ENCODE peak calls at places on chromosomes 2 and 18, in six cellular contexts. One of them, this sample, is unnamed.

GRCh38 chr2:39684495-39684894 is 18.8 kb downstream of the TMEM178A start:
- DNase-seq in cardiac muscle cell: no peak
- DNase-seq in fibroblast of lung: no peak
- DNase-seq in adipocyte: no peak
- DNase-seq in neuronal stem cell: no peak
- DNase-seq in GM12864: no peak
- DNase-seq in this sample: no peak

GRCh38 chr2:177245010-177245422 is 19.5 kb downstream of the NFE2L2 start:
- DNase-seq in GM12864: no peak
- DNase-seq in cardiac muscle cell: peak; percentile 53
- DNase-seq in adipocyte: peak; percentile 86
- DNase-seq in fibroblast of lung: peak; percentile 88
- DNase-seq in neuronal stem cell: no peak
- DNase-seq in this sample: peak; percentile 33

GRCh38 chr2:236177604-236177966 is 9.4 kb upstream of the GBX2 start:
- DNase-seq in GM12864: no peak
- DNase-seq in neuronal stem cell: peak; percentile 59
- DNase-seq in fibroblast of lung: no peak
- DNase-seq in cardiac muscle cell: peak; percentile 51
- DNase-seq in adipocyte: peak; percentile 33
- DNase-seq in this sample: no peak

GRCh38 chr2:161746891-161747535 is 122.8 kb downstream of the SLC4A10 start:
- DNase-seq in fibroblast of lung: no peak
- DNase-seq in adipocyte: no peak
- DNase-seq in neuronal stem cell: no peak
- DNase-seq in GM12864: no peak
- DNase-seq in cardiac muscle cell: no peak
- DNase-seq in this sample: no peak

GRCh38 chr2:234111523-234111922 is 61.0 kb downstream of the SPP2 start:
- DNase-seq in fibroblast of lung: peak; percentile 63
- DNase-seq in GM12864: no peak
- DNase-seq in neuronal stem cell: no peak
- DNase-seq in adipocyte: peak; percentile 32
- DNase-seq in cardiac muscle cell: no peak
- DNase-seq in this sample: no peak

GRCh38 chr2:37376421-37377186 is 32.2 kb downstream of the QPCT start:
- DNase-seq in GM12864: peak; percentile 79
- DNase-seq in neuronal stem cell: no peak
- DNase-seq in fibroblast of lung: peak; percentile 94
- DNase-seq in adipocyte: peak; percentile 86
- DNase-seq in cardiac muscle cell: peak; percentile 80
- DNase-seq in this sample: peak; percentile 75

GRCh38 chr2:11995381-11995947 is 249.0 kb downstream of the LPIN1 start:
- DNase-seq in adipocyte: peak; percentile 47
- DNase-seq in neuronal stem cell: no peak
- DNase-seq in cardiac muscle cell: peak; percentile 42
- DNase-seq in GM12864: no peak
- DNase-seq in fibroblast of lung: peak; percentile 76
- DNase-seq in this sample: no peak

GRCh38 chr2:6372317-6372903 is 493.3 kb downstream of the CMPK2 start:
- DNase-seq in fibroblast of lung: peak; percentile 98
- DNase-seq in adipocyte: peak; percentile 89
- DNase-seq in GM12864: no peak
- DNase-seq in neuronal stem cell: no peak
- DNase-seq in cardiac muscle cell: no peak
- DNase-seq in this sample: peak; percentile 1

GRCh38 chr2:110116033-110116710 is 550 bp upstream of the MALL start:
- DNase-seq in GM12864: no peak
- DNase-seq in cardiac muscle cell: peak; percentile 85
- DNase-seq in adipocyte: peak; percentile 28
- DNase-seq in fibroblast of lung: peak; percentile 79
- DNase-seq in neuronal stem cell: no peak
- DNase-seq in this sample: no peak

GRCh38 chr2:169775765-169776482 is 22.7 kb upstream of the SSB start:
- DNase-seq in GM12864: no peak
- DNase-seq in adipocyte: peak; percentile 64
- DNase-seq in neuronal stem cell: no peak
- DNase-seq in fibroblast of lung: peak; percentile 36
- DNase-seq in cardiac muscle cell: no peak
- DNase-seq in this sample: peak; percentile 54

GRCh38 chr18:212780-213179 is 54.4 kb downstream of the USP14 start:
- DNase-seq in GM12864: no peak
- DNase-seq in neuronal stem cell: no peak
- DNase-seq in adipocyte: peak; percentile 7
- DNase-seq in cardiac muscle cell: peak; percentile 9
- DNase-seq in fibroblast of lung: no peak
- DNase-seq in this sample: no peak

GRCh38 chr2:128477891-128478290 is 159.2 kb upstream of the HS6ST1 start:
- DNase-seq in GM12864: no peak
- DNase-seq in cardiac muscle cell: no peak
- DNase-seq in fibroblast of lung: no peak
- DNase-seq in neuronal stem cell: no peak
- DNase-seq in adipocyte: no peak
- DNase-seq in this sample: no peak

GRCh38 chr2:231412616-231412963 is 17.1 kb downstream of the B3GNT7 start:
- DNase-seq in fibroblast of lung: no peak
- DNase-seq in neuronal stem cell: no peak
- DNase-seq in adipocyte: no peak
- DNase-seq in cardiac muscle cell: no peak
- DNase-seq in GM12864: no peak
- DNase-seq in this sample: no peak
- H3K4me3 ChIP-seq in fibroblast of lung: peak overlapping the region; percentile 71
- H3K4me3 ChIP-seq in neuronal stem cell: no peak overlapping the region
- H3K4me3 ChIP-seq in adipocyte: peak overlapping the region; percentile 77
- H3K4me3 ChIP-seq in cardiac muscle cell: peak overlapping the region; percentile 50
- H3K4me3 ChIP-seq in GM12864: peak overlapping the region; percentile 55
- H3K4me3 ChIP-seq in this sample: peak overlapping the region; percentile 73

GRCh38 chr2:150472122-150472899 is 15.2 kb downstream of the RND3 start:
- DNase-seq in GM12864: no peak
- DNase-seq in neuronal stem cell: no peak
- DNase-seq in fibroblast of lung: peak; percentile 95
- DNase-seq in cardiac muscle cell: peak; percentile 70
- DNase-seq in adipocyte: peak; percentile 62
- DNase-seq in this sample: no peak

GRCh38 chr2:150474326-150475074 is 13.0 kb downstream of the RND3 start:
- DNase-seq in neuronal stem cell: no peak
- DNase-seq in GM12864: no peak
- DNase-seq in fibroblast of lung: no peak
- DNase-seq in adipocyte: no peak
- DNase-seq in cardiac muscle cell: no peak
- DNase-seq in this sample: no peak

GRCh38 chr2:150476213-150476740 is 11.2 kb downstream of the RND3 start:
- DNase-seq in adipocyte: peak; percentile 59
- DNase-seq in neuronal stem cell: no peak
- DNase-seq in cardiac muscle cell: no peak
- DNase-seq in GM12864: no peak
- DNase-seq in fibroblast of lung: no peak
- DNase-seq in this sample: no peak

GRCh38 chr2:150475479-150476212 is 11.8 kb downstream of the RND3 start:
- DNase-seq in neuronal stem cell: no peak
- DNase-seq in cardiac muscle cell: no peak
- DNase-seq in GM12864: no peak
- DNase-seq in fibroblast of lung: no peak
- DNase-seq in adipocyte: peak; percentile 52
- DNase-seq in this sample: no peak

GRCh38 chr2:150473767-150474166 is 13.7 kb downstream of the RND3 start:
- DNase-seq in neuronal stem cell: no peak
- DNase-seq in GM12864: no peak
- DNase-seq in fibroblast of lung: no peak
- DNase-seq in adipocyte: no peak
- DNase-seq in cardiac muscle cell: no peak
- DNase-seq in this sample: no peak
- H3K4me3 ChIP-seq in neuronal stem cell: no peak overlapping the region
- H3K4me3 ChIP-seq in GM12864: no peak overlapping the region
- H3K4me3 ChIP-seq in fibroblast of lung: peak overlapping the region; percentile 98
- H3K4me3 ChIP-seq in adipocyte: peak overlapping the region; percentile 25
- H3K4me3 ChIP-seq in cardiac muscle cell: no peak overlapping the region
- H3K4me3 ChIP-seq in this sample: peak overlapping the region; percentile 34

DNA sequence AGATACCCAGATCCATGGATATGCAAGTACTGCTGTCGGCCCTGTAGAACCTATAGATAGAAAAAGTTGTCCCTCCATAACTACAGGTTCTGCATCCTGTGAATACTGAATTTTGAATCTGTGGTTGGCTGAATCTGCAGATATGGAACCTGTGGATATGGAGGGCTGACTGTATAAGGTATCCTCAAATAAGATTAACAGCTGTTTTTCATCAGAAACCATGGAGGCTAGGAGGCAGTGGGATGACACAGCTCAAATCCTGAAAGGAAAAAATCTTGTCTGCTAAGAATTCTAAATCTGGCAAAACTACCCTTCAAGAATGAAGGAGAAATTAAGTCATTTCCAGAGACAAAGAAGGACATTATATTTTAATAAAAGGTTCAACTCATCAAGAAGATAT is 14.7 kb upstream of the ACAA2 start:
- DNase-seq in fibroblast of lung: no peak
- DNase-seq in cardiac muscle cell: no peak
- DNase-seq in adipocyte: no peak
- DNase-seq in GM12864: no peak
- DNase-seq in neuronal stem cell: no peak
- DNase-seq in this sample: no peak
- H3K4me3 ChIP-seq in fibroblast of lung: no peak overlapping the region
- H3K4me3 ChIP-seq in cardiac muscle cell: no peak overlapping the region
- H3K4me3 ChIP-seq in adipocyte: no peak overlapping the region
- H3K4me3 ChIP-seq in GM12864: no peak overlapping the region
- H3K4me3 ChIP-seq in neuronal stem cell: no peak overlapping the region
- H3K4me3 ChIP-seq in this sample: no peak overlapping the region

GRCh38 chr18:62715439-62715792 is at the start of gene PHLPP1:
- DNase-seq in cardiac muscle cell: no peak
- DNase-seq in neuronal stem cell: no peak
- DNase-seq in fibroblast of lung: no peak
- DNase-seq in GM12864: no peak
- DNase-seq in adipocyte: no peak
- DNase-seq in this sample: no peak

GRCh38 chr18:62711781-62712180 is 3.6 kb upstream of the PHLPP1 start:
- DNase-seq in cardiac muscle cell: no peak
- DNase-seq in neuronal stem cell: no peak
- DNase-seq in GM12864: no peak
- DNase-seq in adipocyte: no peak
- DNase-seq in fibroblast of lung: no peak
- DNase-seq in this sample: no peak

GRCh38 chr18:62714671-62715438 is 486 bp upstream of the PHLPP1 start:
- DNase-seq in fibroblast of lung: peak; percentile 100
- DNase-seq in neuronal stem cell: peak; percentile 99
- DNase-seq in cardiac muscle cell: peak; percentile 100
- DNase-seq in adipocyte: peak; percentile 100
- DNase-seq in GM12864: peak; percentile 96
- DNase-seq in this sample: peak; percentile 100

GRCh38 chr18:62715829-62716678 is 713 bp downstream of the PHLPP1 start:
- DNase-seq in cardiac muscle cell: peak; percentile 72
- DNase-seq in adipocyte: peak; percentile 70
- DNase-seq in neuronal stem cell: peak; percentile 44
- DNase-seq in GM12864: no peak
- DNase-seq in fibroblast of lung: peak; percentile 66
- DNase-seq in this sample: no peak

DNA sequence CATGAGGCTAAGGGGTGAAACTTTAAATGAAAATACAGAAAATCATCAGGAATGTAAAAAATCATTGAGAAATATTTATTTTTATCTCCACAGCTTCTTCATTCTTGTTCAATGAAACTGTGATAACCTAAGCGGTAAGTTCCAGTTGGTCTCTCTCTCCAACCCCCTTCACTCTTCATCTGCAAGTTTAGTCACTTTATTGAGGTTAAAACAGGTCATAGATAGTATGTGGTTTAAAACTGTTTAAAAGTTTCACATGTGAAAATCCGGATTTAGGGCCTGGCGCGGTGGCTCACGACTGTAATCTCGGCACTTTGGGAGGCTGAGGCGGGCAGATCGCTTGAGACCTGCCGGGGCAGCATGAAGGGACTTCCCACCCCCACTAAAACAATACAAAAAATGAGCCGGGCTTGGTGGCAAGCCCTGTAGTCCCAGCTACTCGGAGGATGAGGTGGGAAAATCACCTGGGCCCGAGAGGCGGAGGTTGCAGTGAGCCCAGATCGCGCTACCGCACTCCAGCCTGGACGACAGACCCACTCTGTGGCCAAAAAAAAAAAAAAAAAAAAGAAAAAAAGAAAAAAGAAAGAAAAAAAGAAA is 1.6 kb upstream of the PHLPP1 start:
- DNase-seq in fibroblast of lung: peak; percentile 12
- DNase-seq in cardiac muscle cell: no peak
- DNase-seq in neuronal stem cell: no peak
- DNase-seq in adipocyte: no peak
- DNase-seq in GM12864: no peak
- DNase-seq in this sample: no peak
- H3K4me3 ChIP-seq in fibroblast of lung: no peak overlapping the region
- H3K4me3 ChIP-seq in cardiac muscle cell: no peak overlapping the region
- H3K4me3 ChIP-seq in neuronal stem cell: peak overlapping the region; percentile 58
- H3K4me3 ChIP-seq in adipocyte: no peak overlapping the region
- H3K4me3 ChIP-seq in GM12864: no peak overlapping the region
- H3K4me3 ChIP-seq in this sample: no peak overlapping the region

DNA sequence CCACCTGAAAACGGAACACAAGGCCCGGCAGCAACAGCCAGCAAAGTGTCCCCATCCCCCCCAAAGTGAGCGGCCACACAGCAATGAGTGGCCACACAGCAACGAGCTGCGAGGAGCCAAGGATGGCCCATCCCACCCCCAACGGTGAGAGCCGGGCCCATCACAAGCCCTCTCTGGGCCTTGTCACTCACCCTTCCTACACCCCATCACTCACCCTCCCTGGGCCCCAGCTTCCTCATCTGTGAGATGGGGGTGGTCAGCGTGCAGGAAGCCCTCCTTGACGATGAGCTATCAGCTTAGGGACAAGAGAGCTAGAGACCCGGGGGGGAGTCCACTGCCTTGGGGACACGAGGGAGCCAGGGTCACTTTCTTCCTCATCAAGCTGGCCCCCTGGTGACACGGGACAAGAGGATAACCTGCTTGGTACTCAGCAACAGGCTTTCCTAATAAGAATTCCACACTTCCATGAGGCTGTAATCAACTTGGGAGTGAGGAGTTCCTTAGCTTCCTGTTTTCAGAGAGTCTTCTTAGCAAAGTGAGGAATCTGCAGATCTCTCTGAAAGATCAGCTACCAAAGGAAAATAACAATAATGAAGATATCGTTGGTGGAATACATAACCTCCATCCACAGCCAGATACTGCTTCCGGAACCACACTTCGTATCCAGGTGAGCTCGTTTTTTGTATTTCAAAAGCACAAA is 92.7 kb downstream of the HDAC4 start:
- DNase-seq in fibroblast of lung: no peak
- DNase-seq in GM12864: no peak
- DNase-seq in cardiac muscle cell: no peak
- DNase-seq in adipocyte: peak; percentile 13
- DNase-seq in neuronal stem cell: no peak
- DNase-seq in this sample: no peak
- H3K4me3 ChIP-seq in fibroblast of lung: peak overlapping the region; percentile 58
- H3K4me3 ChIP-seq in GM12864: no peak overlapping the region
- H3K4me3 ChIP-seq in cardiac muscle cell: no peak overlapping the region
- H3K4me3 ChIP-seq in adipocyte: peak overlapping the region; percentile 81
- H3K4me3 ChIP-seq in neuronal stem cell: no peak overlapping the region
- H3K4me3 ChIP-seq in this sample: peak overlapping the region; percentile 57